ENCODE peak calls at places on chromosome 7, in six cellular contexts. H is hepatic stellate cell, D is NCI-H187, W is endothelial cell, M is fibroblast of the conjunctiva, J is Ammon's horn. Q is an unnamed sample.

GRCh38 chr7:27840314-27840713 is 100.4 kb downstream of the TAX1BP1 start:
- DNase-seq in W (no peak), M (no peak), J (no peak), H (no peak), D (no peak), Q (no peak)

GRCh38 chr7:130356760-130357611 is 12.4 kb downstream of the CPA5 start:
- DNase-seq in J (peak), W (no peak), H (peak), M (peak), D (no peak), Q (peak)

GRCh38 chr7:104973909-104974415 is 40.0 kb upstream of the KMT2E start:
- DNase-seq in H (peak), M (peak), J (no peak), D (no peak), W (no peak), Q (no peak)

GRCh38 chr7:114481995-114482394 is 67.4 kb downstream of the FOXP2 start:
- DNase-seq in M (peak), H (no peak), J (no peak), D (no peak), W (no peak), Q (peak)

GRCh38 chr7:55065079-55065478 is 46.3 kb downstream of the EGFR start:
- DNase-seq in J (no peak), M (peak), H (peak), D (no peak), W (no peak), Q (no peak)

GRCh38 chr7:11642841-11643240 is 189.2 kb downstream of the THSD7A start:
- DNase-seq in W (no peak), H (no peak), D (no peak), J (no peak), M (no peak), Q (no peak)

GRCh38 chr7:135512135-135512887 is 2.4 kb upstream of the CNOT4 start:
- DNase-seq in H (peak), D (peak), W (peak), J (peak), M (no peak), Q (peak)

GRCh38 chr7:41693150-41693997 is 9.5 kb downstream of the INHBA start:
- DNase-seq in W (no peak), D (no peak), M (no peak), J (peak), H (no peak), Q (no peak)

GRCh38 chr7:11667810-11668185 is 164.2 kb downstream of the THSD7A start:
- DNase-seq in W (no peak), D (no peak), M (no peak), J (no peak), H (no peak), Q (no peak)

GRCh38 chr7:16916111-16916639 is 34.4 kb upstream of the AGR3 start:
- DNase-seq in W (no peak), J (no peak), M (peak), D (no peak), H (no peak), Q (no peak)

GRCh38 chr7:25754751-25755150 is 397.2 kb upstream of the NFE2L3 start:
- DNase-seq in D (no peak), H (no peak), J (no peak), W (no peak), M (no peak), Q (no peak)

GRCh38 chr7:4255336-4255735 is 426.8 kb upstream of the FOXK1 start:
- DNase-seq in J (no peak), W (no peak), H (no peak), D (no peak), M (no peak), Q (no peak)

GRCh38 chr7:54839538-54840213 is 80.7 kb upstream of the SEC61G start:
- DNase-seq in W (peak), H (peak), D (no peak), J (peak), M (peak), Q (no peak)

GRCh38 chr7:67976490-67976889 is 979.9 kb downstream of the TYW1 start:
- DNase-seq in M (no peak), D (no peak), H (no peak), W (no peak), J (no peak), Q (no peak)

GRCh38 chr7:50657341-50657873 is 92.2 kb upstream of the DDC start:
- DNase-seq in M (peak), D (no peak), H (peak), J (peak), W (no peak), Q (no peak)

GRCh38 chr7:50119815-50120637 is 27.0 kb upstream of the ZPBP start:
- DNase-seq in J (no peak), D (no peak), W (peak), H (no peak), M (no peak), Q (no peak)

GRCh38 chr7:13240349-13240748 is 552.9 kb downstream of the ARL4A start:
- DNase-seq in H (peak), W (no peak), M (no peak), J (no peak), D (no peak), Q (no peak)

GRCh38 chr7:72032934-72033333 is 379.2 kb downstream of the CALN1 start:
- DNase-seq in J (peak), M (no peak), W (no peak), H (no peak), D (no peak), Q (no peak)

GRCh38 chr7:139482662-139483466 is 609 bp downstream of the KLRG2 start:
- DNase-seq in M (no peak), D (no peak), J (no peak), H (no peak), W (peak), Q (no peak)

GRCh38 chr7:148699024-148699771 is 495 bp downstream of the CUL1 start:
- DNase-seq in D (no peak), J (peak), M (no peak), W (peak), H (peak), Q (no peak)

Q was measured in DMS79.